ENCODE peak calls at places on chromosomes 1 and 21, in ten cellular contexts. Z is esophagus muscularis mucosa, B is transverse colon, H is heart left ventricle, Y is IMR-90, U is body of pancreas, C is prostate gland, T is tibial nerve, A is A549, P is K562. I is an unnamed sample.

GRCh38 chr21:32393677-32394001 is 827 bp upstream of the URB1 start:
- DNase-seq in Z (no peak), B (no peak), H (no peak), Y (no peak), U (no peak), C (no peak), T (no peak), A (no peak), P (no peak), I (no peak)

GRCh38 chr21:17388226-17388625 is 124.6 kb upstream of the CXADR start:
- DNase-seq in Z (no peak), B (no peak), H (no peak), Y (no peak), U (no peak), C (no peak), T (no peak), A (no peak), P (no peak), I (no peak)

GRCh38 chr1:26278303-26278702 is 1.6 kb upstream of the SH3BGRL3 start:
- DNase-seq in Z (no peak), B (peak; percentile 90), H (no peak), Y (peak; percentile 77), U (no peak), C (peak; percentile 88), T (peak; percentile 43), A (no peak), P (peak; percentile 20), I (peak; percentile 28)

GRCh38 chr1:39959651-39960333 is 4.8 kb downstream of the MFSD2A start:
- DNase-seq in Z (no peak), B (no peak), H (no peak), Y (no peak), U (no peak), C (no peak), T (no peak), A (no peak), P (no peak), I (no peak)

GRCh38 chr1:199719156-199719842 is 308.2 kb upstream of the NR5A2 start:
- DNase-seq in Z (no peak), B (no peak), H (no peak), Y (no peak), U (no peak), C (no peak), T (no peak), A (no peak), P (no peak), I (no peak)

GRCh38 chr1:24761582-24761981 is 16.3 kb downstream of the CLIC4 start:
- DNase-seq in Z (peak; percentile 47), B (no peak), H (no peak), Y (no peak), U (no peak), C (no peak), T (no peak), A (no peak), P (no peak), I (no peak)

GRCh38 chr1:202521886-202522285 is 173.4 kb downstream of the PPP1R12B start:
- DNase-seq in Z (no peak), B (no peak), H (no peak), Y (peak; percentile 53), U (no peak), C (no peak), T (no peak), A (no peak), P (no peak), I (no peak)

GRCh38 chr1:65674522-65674921 is 118.2 kb upstream of the PDE4B start:
- DNase-seq in Z (no peak), B (no peak), H (no peak), Y (no peak), U (no peak), C (no peak), T (no peak), A (no peak), P (peak; percentile 30), I (no peak)

GRCh38 chr1:8423702-8424538 is 106.0 kb downstream of the SLC45A1 start:
- DNase-seq in Z (no peak), B (peak; percentile 63), H (peak; percentile 54), Y (peak; percentile 65), U (peak; percentile 53), C (no peak), T (no peak), A (peak; percentile 36), P (peak; percentile 66), I (peak; percentile 30)

GRCh38 chr1:8425781-8426161 is 107.9 kb downstream of the SLC45A1 start:
- DNase-seq in Z (no peak), B (no peak), H (no peak), Y (no peak), U (no peak), C (no peak), T (no peak), A (no peak), P (no peak), I (no peak)

GRCh38 chr1:8425150-8425780 is 107.4 kb downstream of the SLC45A1 start:
- DNase-seq in Z (no peak), B (no peak), H (no peak), Y (no peak), U (no peak), C (no peak), T (no peak), A (no peak), P (no peak), I (no peak)

GRCh38 chr1:8423134-8423701 is 105.3 kb downstream of the SLC45A1 start:
- DNase-seq in Z (no peak), B (peak; percentile 48), H (peak; percentile 43), Y (no peak), U (peak; percentile 35), C (no peak), T (no peak), A (peak; percentile 20), P (peak; percentile 36), I (no peak)

GRCh38 chr1:8424539-8425116 is 106.7 kb downstream of the SLC45A1 start:
- DNase-seq in Z (no peak), B (peak; percentile 76), H (peak; percentile 53), Y (no peak), U (peak; percentile 78), C (peak; percentile 82), T (no peak), A (no peak), P (peak; percentile 56), I (no peak)
- TF ChIP-seq POLR2A in Z (no peak), B (peak; percentile 85), H (no peak), Y (no peak), U (no peak), C (peak; percentile 83), T (no peak), A (no peak), P (no peak), I (no peak)

GRCh38 chr1:89527750-89528381 is 3.2 kb downstream of the LRRC8B start:
- DNase-seq in Z (no peak), B (no peak), H (no peak), Y (no peak), U (no peak), C (no peak), T (no peak), A (no peak), P (no peak), I (no peak)

GRCh38 chr1:89527256-89527655 is 2.6 kb downstream of the LRRC8B start:
- DNase-seq in Z (no peak), B (no peak), H (no peak), Y (no peak), U (no peak), C (no peak), T (no peak), A (no peak), P (no peak), I (no peak)

GRCh38 chr1:89523597-89524368 is 846 bp upstream of the LRRC8B start:
- DNase-seq in Z (no peak), B (peak; percentile 61), H (peak; percentile 40), Y (peak; percentile 10), U (peak; percentile 55), C (no peak), T (no peak), A (peak; percentile 18), P (peak; percentile 85), I (no peak)

GRCh38 chr1:89525169-89525855 is 683 bp downstream of the LRRC8B start:
- DNase-seq in Z (no peak), B (no peak), H (peak; percentile 45), Y (no peak), U (no peak), C (peak; percentile 36), T (peak; percentile 18), A (peak; percentile 41), P (peak; percentile 61), I (no peak)

GRCh38 chr1:89524369-89525168 is at the start of gene LRRC8B:
- DNase-seq in Z (peak; percentile 95), B (peak; percentile 93), H (peak; percentile 95), Y (peak; percentile 71), U (peak; percentile 88), C (peak; percentile 91), T (peak; percentile 74), A (peak; percentile 67), P (peak; percentile 94), I (peak; percentile 73)
- TF ChIP-seq POLR2A in Z (peak; percentile 19), B (peak; percentile 67), H (peak; percentile 73), Y (no peak), U (peak; percentile 86), C (peak; percentile 76), T (peak; percentile 59), A (peak; percentile 84), P (peak; percentile 94), I (peak; percentile 60)

GRCh38 chr1:28050746-28051145 is 37.7 kb downstream of the EYA3 start:
- DNase-seq in Z (no peak), B (no peak), H (no peak), Y (no peak), U (no peak), C (no peak), T (no peak), A (no peak), P (no peak), I (no peak)
- TF ChIP-seq POLR2A in Z (no peak), B (no peak), H (no peak), Y (no peak), U (no peak), C (no peak), T (no peak), A (no peak), P (no peak), I (no peak)

GRCh38 chr1:172682812-172683211 is 23.9 kb downstream of the FASLG start:
- DNase-seq in Z (no peak), B (no peak), H (no peak), Y (no peak), U (no peak), C (no peak), T (no peak), A (no peak), P (no peak), I (no peak)

GRCh38 chr1:172674831-172675613 is 16.1 kb downstream of the FASLG start:
- DNase-seq in Z (no peak), B (no peak), H (no peak), Y (no peak), U (no peak), C (no peak), T (no peak), A (no peak), P (no peak), I (no peak)

GRCh38 chr1:172680733-172681275 is 21.9 kb downstream of the FASLG start:
- DNase-seq in Z (peak; percentile 85), B (no peak), H (no peak), Y (no peak), U (no peak), C (no peak), T (no peak), A (no peak), P (no peak), I (no peak)

GRCh38 chr1:172678990-172679772 is 20.3 kb downstream of the FASLG start:
- DNase-seq in Z (no peak), B (peak; percentile 33), H (no peak), Y (no peak), U (no peak), C (no peak), T (no peak), A (no peak), P (peak; percentile 39), I (no peak)

DNA sequence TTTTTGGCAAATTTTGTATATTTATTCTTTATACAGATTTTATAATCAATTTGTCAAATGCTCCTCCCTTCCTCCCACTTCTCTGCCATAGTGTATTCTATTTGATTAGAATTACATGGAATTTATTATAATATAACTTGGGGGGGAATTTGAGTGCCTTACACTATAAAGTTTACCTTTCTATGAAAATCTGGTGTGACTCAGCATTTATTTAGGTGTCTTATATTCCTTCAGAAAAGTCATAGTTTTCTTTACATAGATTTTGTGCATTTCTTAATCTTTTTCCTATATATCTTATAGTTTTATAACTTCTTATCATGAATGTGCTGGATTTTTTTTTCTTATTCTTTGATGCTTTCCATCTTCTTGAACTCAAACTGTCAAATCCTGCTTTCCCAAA is 21.3 kb downstream of the FASLG start:
- DNase-seq in Z (no peak), B (no peak), H (no peak), Y (no peak), U (no peak), C (no peak), T (no peak), A (no peak), P (no peak), I (no peak)
- TF ChIP-seq POLR2A in Z (no peak), B (no peak), H (no peak), Y (no peak), U (no peak), C (no peak), T (no peak), A (no peak), P (no peak), I (no peak)